ENCODE peak calls at places on chromosomes 4 and X, in six cellular contexts. D, Z, A, F, U and E are unnamed samples.

GRCh38 chrX:131895002-131895401 is 128.1 kb upstream of the STK26 start:
- DNase-seq in F (peak; percentile 80), Z (no peak), D (no peak), A (no peak), U (peak; percentile 58), E (no peak)

GRCh38 chr4:5137927-5138326 is 86.6 kb downstream of the STK32B start:
- DNase-seq in Z (no peak), U (peak; percentile 59), A (no peak), D (no peak), F (no peak), E (no peak)

GRCh38 chr4:140109626-140110213 is 44.3 kb downstream of the MAML3 start:
- DNase-seq in U (no peak), A (no peak), D (no peak), Z (no peak), F (no peak), E (peak; percentile 69)

GRCh38 chrX:145817299-145817665 is 347 bp upstream of the SLITRK2 start:
- DNase-seq in U (no peak), Z (no peak), F (no peak), D (no peak), A (no peak), E (peak; percentile 36)

GRCh38 chrX:7596822-7597221 is 246.1 kb upstream of the VCX start:
- DNase-seq in U (no peak), Z (no peak), D (no peak), A (no peak), F (no peak), E (no peak)

GRCh38 chrX:123860506-123860840 is 620 bp downstream of the XIAP start:
- DNase-seq in A (peak; percentile 73), Z (peak; percentile 52), U (no peak), D (no peak), F (peak; percentile 24), E (no peak)

GRCh38 chr4:56871357-56871993 is 36.2 kb upstream of the REST start:
- DNase-seq in U (no peak), A (no peak), F (no peak), D (peak; percentile 11), Z (no peak), E (peak; percentile 86)

GRCh38 chrX:22690116-22690515 is 309.6 kb upstream of the DDX53 start:
- DNase-seq in Z (no peak), U (no peak), F (no peak), A (no peak), D (peak; percentile 3), E (no peak)

GRCh38 chr4:113467581-113467980 is 294.0 kb downstream of the CAMK2D start:
- DNase-seq in D (no peak), F (peak; percentile 59), Z (no peak), U (peak; percentile 71), A (no peak), E (no peak)

GRCh38 chrX:21985332-21985777 is 44.8 kb downstream of the SMS start:
- DNase-seq in F (peak; percentile 82), U (peak; percentile 51), D (peak; percentile 78), Z (peak; percentile 64), A (peak; percentile 93), E (peak; percentile 72)

GRCh38 chr4:164188236-164188635 is 565.7 kb upstream of the SMIM31 start:
- DNase-seq in D (no peak), Z (no peak), F (no peak), A (no peak), U (no peak), E (no peak)

GRCh38 chrX:10074241-10074941 is 82.4 kb upstream of the CLCN4 start:
- DNase-seq in Z (no peak), D (no peak), F (no peak), U (no peak), A (no peak), E (no peak)

GRCh38 chr4:5024673-5025072 is 5.4 kb upstream of the CYTL1 start:
- DNase-seq in Z (no peak), A (no peak), U (no peak), F (no peak), D (no peak), E (no peak)

GRCh38 chr4:2934077-2934812 is 29.0 kb downstream of the NOP14 start:
- DNase-seq in F (peak; percentile 19), Z (peak; percentile 28), A (peak; percentile 78), D (peak; percentile 63), U (peak; percentile 18), E (peak; percentile 48)

GRCh38 chr4:3293410-3294391 is 880 bp downstream of the RGS12 start:
- DNase-seq in D (no peak), U (no peak), F (no peak), Z (peak; percentile 5), A (no peak), E (no peak)

GRCh38 chrX:37746268-37746931 is 33.5 kb upstream of the CYBB start:
- DNase-seq in A (no peak), F (peak; percentile 64), D (peak; percentile 31), U (no peak), Z (no peak), E (no peak)
- H3K4me2 ChIP-seq in A (no peak overlapping the region), F (peak overlapping the region; percentile 29), D (no peak overlapping the region), U (no peak overlapping the region), Z (peak overlapping the region; percentile 31), E (no peak overlapping the region)

GRCh38 chrX:291411-291901 is 10.3 kb downstream of the PLCXD1 start:
- DNase-seq in A (no peak), U (no peak), D (no peak), F (no peak), Z (no peak), E (no peak)
- H3K27ac ChIP-seq in A (no peak overlapping the region), U (no peak overlapping the region), D (no peak overlapping the region), F (no peak overlapping the region), Z (no peak overlapping the region), E (no peak overlapping the region)

DNA sequence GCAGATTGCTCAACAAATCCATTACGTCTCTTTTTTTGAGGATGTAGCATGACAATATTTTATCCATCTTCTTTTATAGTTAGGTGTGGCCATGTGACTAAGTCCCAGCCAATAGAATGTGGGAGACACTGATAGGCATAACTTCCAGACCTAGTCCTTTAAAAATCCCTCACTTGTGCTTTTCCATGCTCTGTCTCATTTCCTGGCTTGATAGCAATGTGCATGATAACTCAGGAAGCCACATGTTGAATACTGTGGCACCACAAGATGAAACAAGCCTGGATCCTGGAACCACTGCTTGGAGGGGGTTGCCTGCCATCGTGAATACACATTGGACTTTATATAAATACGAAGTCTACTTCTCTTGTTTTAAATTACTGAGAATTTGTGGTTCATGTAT is 184.0 kb upstream of the NEIL3 start:
- DNase-seq in A (no peak), D (no peak), Z (no peak), U (no peak), F (no peak), E (no peak)
- H3K4me2 ChIP-seq in A (no peak overlapping the region), D (no peak overlapping the region), Z (no peak overlapping the region), U (no peak overlapping the region), F (no peak overlapping the region), E (no peak overlapping the region)

DNA sequence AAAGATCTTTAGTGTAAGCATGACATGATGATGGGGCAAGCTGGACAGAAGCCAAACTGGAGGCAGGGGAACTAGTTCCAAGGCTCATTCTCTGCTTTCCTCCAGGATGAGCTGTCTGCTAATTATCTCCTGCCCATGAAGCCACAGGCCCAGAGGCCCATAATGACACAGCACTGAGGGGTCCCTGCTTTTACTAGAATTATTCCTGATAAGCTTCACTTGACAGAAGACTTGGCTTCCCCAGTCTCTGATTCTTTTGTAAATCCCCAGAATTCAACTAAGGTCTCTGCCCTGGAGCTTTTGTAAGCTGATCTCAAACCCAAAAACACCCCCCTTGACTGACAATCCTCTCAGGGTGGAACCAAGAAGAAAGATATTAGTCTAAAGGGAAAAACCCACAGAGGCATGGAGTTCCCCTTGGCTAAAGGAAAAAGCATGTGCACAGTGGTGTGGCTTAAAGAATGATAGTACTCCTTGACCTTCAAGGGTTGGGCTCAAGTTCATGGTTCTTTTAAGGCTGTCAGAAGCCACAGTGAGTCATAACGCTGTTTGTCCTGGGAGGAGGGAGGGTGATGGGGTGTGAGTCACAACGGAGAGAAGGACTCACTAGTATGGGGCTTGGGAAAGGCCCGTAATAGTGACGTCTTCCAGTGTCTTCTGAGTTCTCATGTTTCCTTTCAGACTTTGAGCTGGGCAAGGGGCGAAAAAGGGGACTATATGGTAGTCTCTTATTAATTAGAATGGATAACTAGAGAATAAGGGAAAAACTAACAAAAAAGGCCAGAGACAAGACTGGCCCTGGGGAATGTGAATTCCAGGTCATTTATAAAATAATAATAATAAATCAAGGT is 146.0 kb upstream of the CPEB2 start:
- DNase-seq in D (peak; percentile 89), A (no peak), U (peak; percentile 100), Z (no peak), F (peak; percentile 94), E (no peak)
- H3K27ac ChIP-seq in D (peak overlapping the region; percentile 92), A (no peak overlapping the region), U (peak overlapping the region; percentile 89), Z (no peak overlapping the region), F (peak overlapping the region; percentile 99), E (no peak overlapping the region)

DNA sequence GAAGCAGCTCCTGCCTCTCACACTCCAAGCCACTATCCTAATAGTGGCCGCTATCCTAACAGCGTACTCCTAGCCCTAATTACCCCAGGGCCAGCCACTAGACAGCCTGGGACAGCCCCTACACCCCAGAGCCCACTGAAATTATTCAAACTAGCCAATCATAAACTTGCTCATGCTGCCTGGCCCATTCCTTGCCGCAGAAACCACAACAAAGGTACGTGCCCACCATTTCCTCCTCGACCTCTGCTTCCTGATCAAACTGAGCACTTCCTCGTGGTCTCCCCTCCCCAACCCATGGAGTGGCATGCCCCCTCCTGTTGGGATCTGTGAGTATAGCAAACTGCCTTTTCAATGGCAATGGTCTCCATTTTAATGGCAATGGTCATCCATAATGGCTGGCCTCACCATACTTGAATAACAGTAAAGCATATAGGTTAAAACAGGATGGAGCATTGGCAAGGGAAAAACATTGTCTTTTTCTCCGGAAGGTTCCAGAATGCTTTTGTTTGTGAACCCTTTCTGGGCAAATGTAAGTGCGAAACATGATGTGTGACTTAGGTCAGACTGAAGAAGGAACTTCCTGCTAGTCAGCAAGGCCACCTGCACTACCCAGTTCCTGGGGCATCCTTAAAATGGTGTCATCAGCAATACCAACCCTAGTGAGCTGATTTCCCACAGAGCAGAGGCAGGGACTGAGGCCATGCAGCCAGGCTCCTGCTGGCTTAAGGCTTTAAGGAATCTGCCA is 107.1 kb upstream of the ATP6AP2 start:
- DNase-seq in Z (no peak), D (no peak), F (no peak), A (no peak), U (no peak), E (no peak)
- H3K4me2 ChIP-seq in Z (no peak overlapping the region), D (no peak overlapping the region), F (no peak overlapping the region), A (no peak overlapping the region), U (peak overlapping the region; percentile 30), E (peak overlapping the region; percentile 35)